ENCODE peak calls at places on chromosomes 1 and 21, in seven cellular contexts. B, Z, F, A, I, T and G are unnamed samples.

GRCh38 chr1:86846166-86846647 is 67.7 kb downstream of the SELENOF start:
- DNase-seq in B (peak), Z (no peak), F (no peak), A (no peak), I (peak), T (no peak), G (peak)

GRCh38 chr21:44534688-44535087 is 5.3 kb downstream of the KRTAP10-1 start:
- DNase-seq in B (no peak), Z (no peak), F (no peak), A (no peak), I (no peak), T (no peak), G (no peak)

GRCh38 chr1:68174173-68175113 is 57.9 kb downstream of the WLS start:
- DNase-seq in B (peak), Z (no peak), F (peak), A (no peak), I (peak), T (no peak), G (peak)

GRCh38 chr21:40685121-40685630 is 161.8 kb downstream of the DSCAM start:
- DNase-seq in B (no peak), Z (no peak), F (peak), A (no peak), I (no peak), T (no peak), G (no peak)

GRCh38 chr1:202283991-202284390 is 57.7 kb downstream of the UBE2T start:
- DNase-seq in B (peak), Z (no peak), F (no peak), A (no peak), I (peak), T (no peak), G (peak)

GRCh38 chr1:115138973-115139372 is 49.7 kb upstream of the TSPAN2 start:
- DNase-seq in B (peak), Z (peak), F (peak), A (peak), I (peak), T (peak), G (peak)

GRCh38 chr1:45499415-45499769 is 481 bp downstream of the CCDC163 start:
- DNase-seq in B (no peak), Z (no peak), F (no peak), A (no peak), I (no peak), T (no peak), G (no peak)

GRCh38 chr1:29415156-29415830 is 179.0 kb downstream of the PTPRU start:
- DNase-seq in B (no peak), Z (no peak), F (no peak), A (no peak), I (peak), T (no peak), G (no peak)

GRCh38 chr1:52634111-52634510 is 1.1 kb downstream of the SHISAL2A start:
- DNase-seq in B (no peak), Z (no peak), F (no peak), A (no peak), I (no peak), T (no peak), G (no peak)

GRCh38 chr21:21114456-21114855 is 116.2 kb downstream of the NCAM2 start:
- DNase-seq in B (no peak), Z (no peak), F (no peak), A (no peak), I (no peak), T (no peak), G (no peak)

GRCh38 chr1:81695741-81696140 is 105.0 kb upstream of the ADGRL2 start:
- DNase-seq in B (peak), Z (no peak), F (peak), A (no peak), I (peak), T (no peak), G (peak)

GRCh38 chr1:21496063-21496462 is 13.2 kb upstream of the ALPL start:
- DNase-seq in B (no peak), Z (no peak), F (no peak), A (no peak), I (no peak), T (no peak), G (no peak)

GRCh38 chr1:109632671-109633346 is 13.2 kb downstream of the AMPD2 start:
- DNase-seq in B (no peak), Z (no peak), F (peak), A (no peak), I (no peak), T (peak), G (no peak)

GRCh38 chr1:172935062-172935592 is 115.6 kb downstream of the TNFSF18 start:
- DNase-seq in B (peak), Z (no peak), F (no peak), A (no peak), I (no peak), T (no peak), G (no peak)

GRCh38 chr1:25677193-25677773 is 60.7 kb downstream of the MAN1C1 start:
- DNase-seq in B (no peak), Z (peak), F (no peak), A (no peak), I (no peak), T (no peak), G (no peak)

GRCh38 chr1:212428496-212428895 is 4.2 kb upstream of the NENF start:
- DNase-seq in B (no peak), Z (no peak), F (no peak), A (no peak), I (no peak), T (no peak), G (no peak)

GRCh38 chr21:42593007-42593814 is 60.2 kb upstream of the PDE9A start:
- DNase-seq in B (peak), Z (peak), F (peak), A (peak), I (peak), T (no peak), G (peak)